ENCODE peak calls at places on chromosomes 3 and 15, in eight cellular contexts. Y, X, W, E, A, B, O and N are unnamed samples.

GRCh38 chr3:47434849-47435248 is 40.9 kb downstream of the SCAP start:
- DNase-seq in Y (no peak), X (no peak), W (no peak), E (no peak), A (peak; percentile 12), B (no peak), O (no peak), N (peak; percentile 48)

GRCh38 chr3:113200946-113201345 is 10.4 kb upstream of the BOC start:
- DNase-seq in Y (no peak), X (no peak), W (no peak), E (no peak), A (no peak), B (no peak), O (no peak), N (no peak)

GRCh38 chr3:123871946-123872345 is 12.2 kb downstream of the MYLK start:
- DNase-seq in Y (no peak), X (peak; percentile 23), W (no peak), E (no peak), A (no peak), B (peak; percentile 80), O (no peak), N (no peak)

GRCh38 chr15:51576911-51577500 is 45.6 kb downstream of the DMXL2 start:
- DNase-seq in Y (no peak), X (peak; percentile 19), W (no peak), E (no peak), A (no peak), B (peak; percentile 14), O (peak; percentile 83), N (no peak)

GRCh38 chr3:8741581-8742355 is 8.2 kb downstream of the CAV3 start:
- DNase-seq in Y (peak; percentile 49), X (peak; percentile 86), W (no peak), E (peak; percentile 42), A (peak; percentile 16), B (peak; percentile 82), O (peak; percentile 45), N (peak; percentile 87)

GRCh38 chr3:151227438-151228290 is 24.6 kb upstream of the GPR171 start:
- DNase-seq in Y (peak; percentile 86), X (peak; percentile 90), W (peak; percentile 62), E (peak; percentile 70), A (peak; percentile 42), B (peak; percentile 70), O (peak; percentile 81), N (peak; percentile 57)

GRCh38 chr3:100482181-100482580 is 10.2 kb upstream of the TMEM45A start:
- DNase-seq in Y (no peak), X (no peak), W (no peak), E (no peak), A (no peak), B (no peak), O (no peak), N (no peak)

GRCh38 chr3:43573576-43573975 is 48.2 kb downstream of the ANO10 start:
- DNase-seq in Y (no peak), X (no peak), W (no peak), E (no peak), A (no peak), B (no peak), O (no peak), N (no peak)

GRCh38 chr15:62769604-62770003 is 272.9 kb upstream of the TPM1 start:
- DNase-seq in Y (no peak), X (peak; percentile 84), W (no peak), E (no peak), A (no peak), B (peak; percentile 99), O (peak; percentile 27), N (no peak)

GRCh38 chr3:5324780-5325179 is 137.3 kb downstream of the EDEM1 start:
- DNase-seq in Y (no peak), X (no peak), W (no peak), E (no peak), A (no peak), B (no peak), O (no peak), N (no peak)

GRCh38 chr3:111751961-111752360 is 107.1 kb upstream of the PHLDB2 start:
- DNase-seq in Y (no peak), X (peak; percentile 94), W (no peak), E (no peak), A (no peak), B (peak; percentile 91), O (peak; percentile 97), N (no peak)

GRCh38 chr3:99633887-99634558 is 4.4 kb upstream of the COL8A1 start:
- DNase-seq in Y (no peak), X (no peak), W (no peak), E (no peak), A (no peak), B (peak; percentile 58), O (no peak), N (no peak)

GRCh38 chr3:187989458-187990153 is 164.4 kb upstream of the LPP start:
- DNase-seq in Y (no peak), X (no peak), W (no peak), E (no peak), A (no peak), B (peak; percentile 26), O (no peak), N (peak; percentile 27)

GRCh38 chr3:187518616-187519015 is 150.4 kb downstream of the RTP4 start:
- DNase-seq in Y (no peak), X (no peak), W (no peak), E (no peak), A (no peak), B (no peak), O (no peak), N (no peak)

GRCh38 chr3:122031123-122031468 is 9.0 kb upstream of the ILDR1 start:
- DNase-seq in Y (no peak), X (no peak), W (no peak), E (no peak), A (no peak), B (no peak), O (no peak), N (no peak)

GRCh38 chr3:35659808-35660207 is 20.5 kb downstream of the ARPP21 start:
- DNase-seq in Y (no peak), X (no peak), W (no peak), E (no peak), A (no peak), B (no peak), O (no peak), N (peak; percentile 43)

GRCh38 chr3:63565220-63565619 is 87.3 kb upstream of the SNTN start:
- DNase-seq in Y (no peak), X (no peak), W (no peak), E (no peak), A (no peak), B (no peak), O (no peak), N (no peak)
- TF ChIP-seq CTCF in Y (no peak), X (no peak), W (no peak), E (no peak), A (no peak), B (no peak), O (no peak), N (no peak)

GRCh38 chr3:119427669-119428068 is 35.7 kb downstream of the TMEM39A start:
- DNase-seq in Y (no peak), X (no peak), W (no peak), E (no peak), A (no peak), B (no peak), O (peak; percentile 14), N (no peak)
- H3K9me3 ChIP-seq in Y (peaks cover 28% of the 10 kb centered on the region), X (peaks cover 26% of the 10 kb centered on the region), W (peaks cover 37% of the 10 kb centered on the region), E (peaks cover 19% of the 10 kb centered on the region), A (peaks cover 56% of the 10 kb centered on the region), B (peaks cover 4% of the 10 kb centered on the region), O (no peaks in the 10 kb centered on the region), N (peaks cover 24% of the 10 kb centered on the region)

GRCh38 chr3:120081719-120082118 is 12.5 kb downstream of the GSK3B start:
- DNase-seq in Y (no peak), X (no peak), W (no peak), E (no peak), A (no peak), B (no peak), O (no peak), N (no peak)
- TF ChIP-seq CTCF in Y (no peak), X (no peak), W (no peak), E (no peak), A (no peak), B (no peak), O (no peak), N (no peak)

DNA sequence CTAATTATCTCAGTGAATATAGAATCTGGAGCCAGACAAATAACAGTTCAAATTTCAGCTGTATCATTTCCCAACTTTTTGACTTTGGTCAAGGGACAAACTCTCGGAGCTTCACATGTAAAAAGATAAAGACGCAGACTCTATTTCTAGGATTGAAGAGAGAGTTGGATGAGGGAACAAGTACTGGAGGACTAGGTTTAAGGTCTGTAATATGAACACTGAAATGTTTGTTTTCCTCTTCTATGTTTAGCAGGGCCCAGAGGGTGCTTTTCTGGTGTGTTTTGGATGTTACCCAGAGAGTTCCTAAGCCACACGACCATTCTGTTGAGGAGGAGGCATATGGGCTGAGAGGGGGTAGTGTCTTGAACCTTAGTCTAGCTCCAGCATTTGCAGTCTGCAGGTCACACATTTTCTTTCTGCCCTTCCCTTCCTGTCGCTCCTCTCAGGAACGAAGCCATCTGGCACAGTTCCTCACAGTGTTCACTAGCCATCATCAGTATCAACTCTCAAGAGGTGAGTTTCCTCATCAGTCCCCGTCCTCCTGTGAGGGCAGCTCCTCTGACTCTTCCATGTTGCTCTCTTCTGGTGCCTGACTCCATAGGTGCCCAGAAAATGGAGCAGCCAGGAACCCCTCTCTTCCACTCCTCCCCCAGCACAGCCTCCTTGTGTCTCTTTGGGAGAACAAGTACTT is 250.1 kb downstream of the SQOR start:
- DNase-seq in Y (no peak), X (no peak), W (no peak), E (no peak), A (no peak), B (no peak), O (no peak), N (no peak)
- H3K9me3 ChIP-seq in Y (no peaks in the 10 kb centered on the region), X (peaks cover 9% of the 10 kb centered on the region), W (no peaks in the 10 kb centered on the region), E (no peaks in the 10 kb centered on the region), A (no peaks in the 10 kb centered on the region), B (no peaks in the 10 kb centered on the region), O (no peaks in the 10 kb centered on the region), N (no peaks in the 10 kb centered on the region)